ENCODE peak calls at places on chromosomes 6 and 20, in five cellular contexts. K is A549, N is fibroblast of lung, V is fibroblast of mammary gland, E is BE2C. T is an unnamed sample.

GRCh38 chr6:75830959-75831885 is 82.2 kb downstream of the MYO6 start:
- DNase-seq in K (no peak), N (no peak), V (peak; percentile 90), E (no peak), T (peak; percentile 47)

GRCh38 chr20:23092861-23093543 is 6.9 kb upstream of the CD93 start:
- DNase-seq in K (no peak), N (no peak), V (no peak), E (no peak), T (no peak)

GRCh38 chr20:46992640-46993035 is 98.0 kb downstream of the EYA2 start:
- DNase-seq in K (no peak), N (no peak), V (no peak), E (no peak), T (no peak)

GRCh38 chr6:149651056-149651455 is 2.5 kb upstream of the KATNA1 start:
- DNase-seq in K (no peak), N (no peak), V (no peak), E (no peak), T (no peak)

GRCh38 chr6:113825776-113826175 is 31.4 kb upstream of the MARCKS start:
- DNase-seq in K (no peak), N (peak; percentile 92), V (peak; percentile 77), E (peak; percentile 82), T (peak; percentile 94)

GRCh38 chr6:9409126-9409525 is 973.8 kb upstream of the SLC35B3 start:
- DNase-seq in K (no peak), N (peak; percentile 43), V (no peak), E (no peak), T (no peak)

GRCh38 chr6:36350681-36351091 is 14.0 kb upstream of the BNIP5 start:
- DNase-seq in K (no peak), N (peak; percentile 68), V (peak; percentile 69), E (no peak), T (peak; percentile 87)

GRCh38 chr6:127554435-127555006 is 22.5 kb upstream of the C6orf58 start:
- DNase-seq in K (peak; percentile 51), N (peak; percentile 52), V (peak; percentile 45), E (peak; percentile 53), T (peak; percentile 34)

GRCh38 chr6:1724616-1725015 is 114.9 kb downstream of the FOXC1 start:
- DNase-seq in K (peak; percentile 62), N (no peak), V (no peak), E (no peak), T (no peak)

GRCh38 chr6:154868143-154868594 is 126.9 kb upstream of the TIAM2 start:
- DNase-seq in K (peak; percentile 45), N (peak; percentile 74), V (peak; percentile 75), E (peak; percentile 22), T (peak; percentile 73)

GRCh38 chr20:46970937-46971630 is 76.4 kb downstream of the EYA2 start:
- DNase-seq in K (peak; percentile 94), N (peak; percentile 89), V (peak; percentile 84), E (peak; percentile 35), T (peak; percentile 81)

GRCh38 chr6:107491059-107491609 is 1.2 kb downstream of the SOBP start:
- DNase-seq in K (peak; percentile 3), N (peak; percentile 56), V (peak; percentile 50), E (peak; percentile 80), T (peak; percentile 24)

GRCh38 chr6:21613809-21614208 is 20.3 kb downstream of the SOX4 start:
- DNase-seq in K (no peak), N (no peak), V (no peak), E (no peak), T (no peak)

GRCh38 chr20:45969712-45970634 is 2.0 kb downstream of the ZNF335 start:
- DNase-seq in K (peak; percentile 76), N (peak; percentile 72), V (peak; percentile 76), E (peak; percentile 71), T (peak; percentile 73)

GRCh38 chr6:35955970-35956369 is 35.1 kb upstream of the SRPK1 start:
- DNase-seq in K (no peak), N (no peak), V (no peak), E (no peak), T (no peak)

GRCh38 chr6:131949909-131950766 is 1.0 kb downstream of the CCN2 start:
- DNase-seq in K (peak; percentile 75), N (peak; percentile 95), V (peak; percentile 91), E (peak; percentile 69), T (peak; percentile 92)

GRCh38 chr20:10316582-10316981 is 98.0 kb downstream of the SNAP25 start:
- DNase-seq in K (peak; percentile 76), N (peak; percentile 28), V (no peak), E (no peak), T (no peak)

GRCh38 chr6:139748353-139749146 is 374.1 kb upstream of the CITED2 start:
- DNase-seq in K (no peak), N (no peak), V (no peak), E (no peak), T (no peak)

GRCh38 chr6:98458713-98459112 is 375.7 kb upstream of the POU3F2 start:
- DNase-seq in K (no peak), N (no peak), V (no peak), E (no peak), T (no peak)

GRCh38 chr6:39086294-39086693 is 28.7 kb downstream of the SAYSD1 start:
- DNase-seq in K (no peak), N (no peak), V (no peak), E (no peak), T (no peak)

GRCh38 chr6:84422380-84422968 is 195.0 kb upstream of the CEP162 start:
- DNase-seq in K (peak; percentile 64), N (peak; percentile 79), V (peak; percentile 49), E (peak; percentile 71), T (peak; percentile 78)

GRCh38 chr20:33839591-33839990 is 28.4 kb downstream of the CHMP4B start:
- DNase-seq in K (no peak), N (no peak), V (no peak), E (peak; percentile 71), T (no peak)

GRCh38 chr6:38354905-38355304 is 284.8 kb downstream of the BTBD9 start:
- DNase-seq in K (no peak), N (no peak), V (no peak), E (no peak), T (no peak)

GRCh38 chr6:156786652-156787051 is 9.5 kb downstream of the ARID1B start:
- DNase-seq in K (no peak), N (no peak), V (no peak), E (no peak), T (no peak)

GRCh38 chr6:31581511-31582229 is 554 bp downstream of the LTB start:
- DNase-seq in K (no peak), N (no peak), V (no peak), E (no peak), T (no peak)

GRCh38 chr20:29742699-29743100 is 1514.8 kb upstream of the DEFB115 start:
- DNase-seq in K (no peak), N (no peak), V (no peak), E (no peak), T (no peak)

GRCh38 chr6:130223508-130223907 is 757 bp upstream of the SAMD3 start:
- DNase-seq in K (no peak), N (no peak), V (peak; percentile 18), E (no peak), T (no peak)

GRCh38 chr20:24697411-24697810 is 228.0 kb downstream of the SYNDIG1 start:
- DNase-seq in K (no peak), N (no peak), V (no peak), E (no peak), T (no peak)

GRCh38 chr20:517221-517620 is 26.4 kb downstream of the CSNK2A1 start:
- DNase-seq in K (no peak), N (no peak), V (no peak), E (no peak), T (no peak)

GRCh38 chr6:143405381-143406154 is 44.9 kb downstream of the ADAT2 start:
- DNase-seq in K (no peak), N (peak; percentile 17), V (peak; percentile 79), E (no peak), T (peak; percentile 67)

GRCh38 chr6:34243131-34243771 is 5.6 kb downstream of the SMIM29 start:
- DNase-seq in K (no peak), N (no peak), V (peak; percentile 76), E (no peak), T (peak; percentile 58)
- H3K4me3 ChIP-seq in K (peak overlapping the region; percentile 13), N (no peak overlapping the region), V (no peak overlapping the region), E (no peak overlapping the region), T (no peak overlapping the region)

GRCh38 chr20:35277127-35277526 is 795 bp downstream of the MMP24OS start:
- DNase-seq in K (no peak), N (no peak), V (no peak), E (no peak), T (no peak)

GRCh38 chr20:35279533-35280174 is 1.7 kb upstream of the MMP24OS start:
- DNase-seq in K (no peak), N (no peak), V (no peak), E (no peak), T (no peak)

GRCh38 chr20:35279040-35279439 is 1.1 kb upstream of the MMP24OS start:
- DNase-seq in K (no peak), N (no peak), V (no peak), E (no peak), T (no peak)

GRCh38 chr20:35276408-35276807 is 1.5 kb downstream of the MMP24OS start:
- DNase-seq in K (no peak), N (no peak), V (no peak), E (no peak), T (no peak)

GRCh38 chr20:35277531-35278395 is at the start of gene MMP24OS:
- DNase-seq in K (peak; percentile 89), N (peak; percentile 83), V (peak; percentile 81), E (peak; percentile 95), T (peak; percentile 83)
- TF ChIP-seq CTCF in K (no peak), N (peak; percentile 16), V (peak; percentile 16), E (peak; percentile 9), T (peak; percentile 24)

GRCh38 chr6:30323806-30324205 is 2.9 kb upstream of the TRIM39 start:
- DNase-seq in K (no peak), N (no peak), V (peak; percentile 19), E (no peak), T (no peak)
- H3K4me3 ChIP-seq in K (no peak overlapping the region), N (no peak overlapping the region), V (no peak overlapping the region), E (no peak overlapping the region), T (no peak overlapping the region)

DNA sequence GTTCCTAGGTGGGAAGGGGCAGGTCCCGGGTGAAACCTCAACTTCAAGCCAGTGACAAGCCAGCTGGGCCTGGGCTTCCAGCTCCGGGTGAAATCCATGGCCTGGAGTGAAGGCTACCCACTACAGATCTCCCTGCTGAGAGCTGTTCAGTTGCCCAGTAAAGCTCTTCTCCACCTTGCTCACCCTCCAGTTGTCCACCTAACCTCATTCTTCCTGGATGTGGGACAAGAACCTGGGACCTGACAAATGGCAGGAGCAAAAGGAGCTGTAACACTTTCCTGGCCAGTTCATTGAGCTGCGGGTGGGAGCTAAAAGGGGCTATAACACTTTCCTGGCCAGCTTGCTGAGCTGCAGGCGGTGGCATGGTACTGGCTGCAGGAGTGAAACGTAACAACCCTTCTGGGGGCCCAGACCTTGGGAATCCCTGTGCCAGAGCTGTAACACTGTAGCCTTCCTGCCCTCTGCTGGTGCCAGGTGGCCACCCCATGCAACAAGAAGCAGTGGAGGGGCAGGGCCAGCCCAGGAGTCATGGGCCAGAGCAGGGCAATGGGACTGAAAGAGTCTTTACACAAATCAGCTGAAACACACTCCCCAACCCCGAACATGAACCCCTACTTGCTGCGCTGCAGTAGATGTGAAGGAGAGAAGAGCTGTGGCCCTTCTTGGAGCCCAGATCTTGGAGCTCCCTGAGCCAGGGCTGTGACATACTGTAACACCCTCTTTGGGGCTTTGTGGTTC is 3.6 kb upstream of the HINT3 start:
- DNase-seq in K (peak; percentile 78), N (no peak), V (peak; percentile 42), E (peak; percentile 75), T (no peak)
- TF ChIP-seq CTCF in K (peak; percentile 43), N (no peak), V (peak; percentile 39), E (peak; percentile 73), T (peak; percentile 51)